ENCODE peak calls at places on chromosome 17, in six cellular contexts. B is stimulated activated CD4-positive, alpha-beta T cell treated with anti-CD3 and anti-CD28 coated beads, Interleukin-15, amount 100 ng/mL, for 1 hour; C is AG08395; U is activated T-cell treated with anti-CD3 and anti-CD28 coated beads, Interleukin-2, amount 50 U/mL, for 4 hours; H is BJ; G is nucleus accumbens. X is an unnamed sample.

GRCh38 chr17:14299261-14300093 is 1.4 kb upstream of the HS3ST3B1 start:
- DNase-seq in B (no peak), C (no peak), U (no peak), H (no peak), G (no peak), X (no peak)

GRCh38 chr17:57294629-57295501 is 38.5 kb downstream of the MSI2 start:
- DNase-seq in B (peak), C (peak), U (peak), H (no peak), G (no peak), X (no peak)

GRCh38 chr17:67244621-67245072 is 349 bp downstream of the HELZ start:
- DNase-seq in B (no peak), C (no peak), U (no peak), H (no peak), G (no peak), X (no peak)

GRCh38 chr17:47937915-47938314 is 3.5 kb upstream of the PNPO start:
- DNase-seq in B (no peak), C (no peak), U (no peak), H (no peak), G (no peak), X (no peak)

GRCh38 chr17:75706042-75706728 is 15.1 kb upstream of the ITGB4 start:
- DNase-seq in B (no peak), C (no peak), U (no peak), H (no peak), G (no peak), X (no peak)

GRCh38 chr17:42536372-42537155 is 523 bp downstream of the NAGLU start:
- DNase-seq in B (peak), C (peak), U (peak), H (no peak), G (peak), X (peak)

GRCh38 chr17:52105601-52106000 is 52.9 kb downstream of the CA10 start:
- DNase-seq in B (no peak), C (no peak), U (no peak), H (no peak), G (no peak), X (no peak)

GRCh38 chr17:15782809-15783208 is 50.7 kb downstream of the TBC1D26 start:
- DNase-seq in B (no peak), C (peak), U (no peak), H (no peak), G (no peak), X (no peak)

X was measured in hippocampal formation.